ENCODE peak calls at places on chromosomes 1 and 21, in four cellular contexts. X, D, O and W are unnamed samples. For H3K9me3, the result is how much of the 10 kb centered on the place peaks cover.

GRCh38 chr21:42009018-42009830 is 936 bp downstream of the ZBTB21 start:
- DNase-seq in X (peak), D (peak), O (peak), W (peak)

GRCh38 chr1:214349008-214349407 is 68.0 kb downstream of the SMYD2 start:
- DNase-seq in X (no peak), D (no peak), O (no peak), W (no peak)

GRCh38 chr1:84382127-84382526 is 16.2 kb upstream of the DNASE2B start:
- DNase-seq in X (peak), D (no peak), O (no peak), W (no peak)

GRCh38 chr1:44289530-44289929 is 65.5 kb downstream of the ERI3 start:
- DNase-seq in X (no peak), D (no peak), O (no peak), W (no peak)

GRCh38 chr1:225885336-225885735 is 3.2 kb upstream of the TMEM63A start:
- DNase-seq in X (no peak), D (no peak), O (no peak), W (peak)

GRCh38 chr1:212856755-212857154 is 1.3 kb upstream of the FLVCR1 start:
- DNase-seq in X (no peak), D (no peak), O (no peak), W (no peak)

GRCh38 chr1:151639466-151639865 is 27.6 kb downstream of the SNX27 start:
- DNase-seq in X (peak), D (no peak), O (peak), W (no peak)

GRCh38 chr1:204705493-204705811 is 19.9 kb upstream of the LRRN2 start:
- DNase-seq in X (no peak), D (no peak), O (no peak), W (no peak)

GRCh38 chr1:210726621-210727020 is 397.9 kb downstream of the HHAT start:
- DNase-seq in X (no peak), D (peak), O (peak), W (no peak)

GRCh38 chr1:198373376-198373775 is 167.1 kb downstream of the ATP6V1G3 start:
- DNase-seq in X (peak), D (no peak), O (peak), W (no peak)

GRCh38 chr1:43238104-43238503 is 31.7 kb upstream of the TMEM125 start:
- DNase-seq in X (peak), D (peak), O (peak), W (no peak)

GRCh38 chr1:3608154-3608553 is 3.2 kb downstream of the MEGF6 start:
- DNase-seq in X (no peak), D (no peak), O (no peak), W (no peak)

GRCh38 chr1:3604997-3605823 is 6.1 kb downstream of the MEGF6 start:
- DNase-seq in X (no peak), D (no peak), O (no peak), W (no peak)

GRCh38 chr1:3609016-3609768 is 2.1 kb downstream of the MEGF6 start:
- DNase-seq in X (no peak), D (no peak), O (no peak), W (no peak)

GRCh38 chr1:3607703-3608065 is 3.6 kb downstream of the MEGF6 start:
- DNase-seq in X (no peak), D (no peak), O (no peak), W (no peak)

GRCh38 chr1:3606779-3607702 is 4.3 kb downstream of the MEGF6 start:
- DNase-seq in X (no peak), D (no peak), O (no peak), W (no peak)
- H3K9me3 ChIP-seq in X (under half), D (under half), O (under half), W (under half)

DNA sequence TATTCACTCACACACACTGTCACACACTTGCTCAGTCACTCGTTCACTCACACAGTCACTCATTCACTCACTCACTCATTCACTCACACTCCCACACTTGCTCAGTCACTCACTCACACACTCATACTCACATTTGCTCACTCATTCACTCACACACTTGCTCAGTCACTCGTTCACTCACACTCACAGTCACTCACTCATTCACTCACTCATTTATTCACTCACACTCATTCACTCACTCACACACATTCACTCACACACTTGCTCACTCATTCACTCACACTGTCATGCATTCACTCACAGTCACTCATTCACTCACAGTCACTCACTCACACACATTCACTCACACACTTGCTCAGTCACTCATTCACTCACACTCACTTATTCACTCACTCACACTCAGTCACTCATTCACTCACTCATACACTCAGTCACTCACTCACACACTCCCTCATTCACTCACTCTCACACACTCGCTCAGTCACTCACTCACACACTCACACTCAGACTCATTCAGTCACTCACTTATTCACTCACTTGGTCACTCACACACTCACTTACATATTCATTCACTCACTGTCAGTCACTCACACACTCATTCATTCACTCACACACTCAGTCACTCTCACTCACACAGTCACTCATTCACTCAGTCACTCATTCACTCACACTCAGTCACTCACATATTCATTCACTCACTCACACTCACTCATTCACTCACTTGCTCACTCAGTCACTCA is 167.0 kb upstream of the C1orf174 start:
- DNase-seq in X (no peak), D (no peak), O (no peak), W (no peak)
- H3K9me3 ChIP-seq in X (under half), D (under half), O (under half), W (under half)

GRCh38 chr1:154423303-154423987 is 18.3 kb downstream of the IL6R start:
- DNase-seq in X (peak), D (no peak), O (peak), W (no peak)
- H3K9me3 ChIP-seq in X (under half), D (under half), O (under half), W (under half)

GRCh38 chr21:21196848-21197247 is 198.6 kb downstream of the NCAM2 start:
- DNase-seq in X (no peak), D (no peak), O (no peak), W (no peak)
- H3K9me3 ChIP-seq in X (under half), D (under half), O (under half), W (under half)

GRCh38 chr21:26614251-26614650 is 41.2 kb upstream of the CYYR1 start:
- DNase-seq in X (no peak), D (no peak), O (no peak), W (no peak)
- H3K9me3 ChIP-seq in X (under half), D (under half), O (under half), W (under half)

GRCh38 chr1:11499825-11500331 is 20.9 kb downstream of the DISP3 start:
- DNase-seq in X (no peak), D (no peak), O (no peak), W (peak)

GRCh38 chr1:11501491-11501897 is 22.5 kb downstream of the DISP3 start:
- DNase-seq in X (peak), D (no peak), O (no peak), W (peak)

GRCh38 chr1:11500881-11501280 is 21.9 kb downstream of the DISP3 start:
- DNase-seq in X (no peak), D (no peak), O (no peak), W (peak)

GRCh38 chr1:11502516-11502915 is 23.6 kb downstream of the DISP3 start:
- DNase-seq in X (no peak), D (no peak), O (no peak), W (no peak)

GRCh38 chr1:11501906-11502485 is 23.0 kb downstream of the DISP3 start:
- DNase-seq in X (no peak), D (no peak), O (no peak), W (no peak)
- H3K9me3 ChIP-seq in X (under half), D (under half), O (under half), W (under half)

DNA sequence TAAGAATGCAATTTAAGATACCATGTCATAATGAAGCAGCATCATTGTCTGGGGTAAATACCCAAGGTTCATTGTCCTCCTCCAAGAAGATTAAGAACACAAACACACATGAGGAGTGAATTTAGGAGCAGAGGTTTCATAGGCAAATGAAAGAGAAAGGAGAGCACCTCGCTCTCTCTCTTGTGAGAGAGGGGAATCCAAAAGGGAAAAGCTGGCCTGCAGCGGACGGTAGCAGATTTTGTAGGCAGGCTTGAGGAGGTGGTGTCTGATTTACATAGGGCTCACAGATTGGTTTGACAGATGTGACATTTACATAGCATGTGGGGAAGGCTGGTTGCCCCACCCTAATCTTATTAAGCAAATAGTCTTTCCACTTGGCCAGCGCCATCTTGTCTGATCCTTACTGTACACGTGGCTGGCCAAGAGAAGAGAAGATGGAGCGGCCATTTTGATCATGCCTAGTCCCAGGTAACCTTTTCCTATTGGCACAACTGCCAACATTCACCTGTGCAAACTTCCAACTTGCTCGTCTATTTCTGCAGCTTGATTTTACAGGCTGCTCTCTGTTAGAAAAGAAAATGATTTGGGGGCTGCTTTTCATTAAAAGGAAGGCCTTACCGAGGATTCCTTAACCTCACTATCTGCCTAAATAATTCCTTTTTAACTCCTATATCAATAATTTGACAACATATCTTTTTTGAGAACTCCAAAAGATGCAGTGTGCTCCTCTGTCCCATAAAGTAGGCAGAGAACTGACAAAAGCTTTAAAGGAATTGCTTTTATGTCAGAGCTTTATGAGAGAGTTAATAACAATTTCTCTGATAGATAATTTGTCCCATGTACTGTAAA is 16.0 kb upstream of the LRRC7 start:
- DNase-seq in X (no peak), D (no peak), O (no peak), W (no peak)
- H3K9me3 ChIP-seq in X (under half), D (under half), O (under half), W (under half)

DNA sequence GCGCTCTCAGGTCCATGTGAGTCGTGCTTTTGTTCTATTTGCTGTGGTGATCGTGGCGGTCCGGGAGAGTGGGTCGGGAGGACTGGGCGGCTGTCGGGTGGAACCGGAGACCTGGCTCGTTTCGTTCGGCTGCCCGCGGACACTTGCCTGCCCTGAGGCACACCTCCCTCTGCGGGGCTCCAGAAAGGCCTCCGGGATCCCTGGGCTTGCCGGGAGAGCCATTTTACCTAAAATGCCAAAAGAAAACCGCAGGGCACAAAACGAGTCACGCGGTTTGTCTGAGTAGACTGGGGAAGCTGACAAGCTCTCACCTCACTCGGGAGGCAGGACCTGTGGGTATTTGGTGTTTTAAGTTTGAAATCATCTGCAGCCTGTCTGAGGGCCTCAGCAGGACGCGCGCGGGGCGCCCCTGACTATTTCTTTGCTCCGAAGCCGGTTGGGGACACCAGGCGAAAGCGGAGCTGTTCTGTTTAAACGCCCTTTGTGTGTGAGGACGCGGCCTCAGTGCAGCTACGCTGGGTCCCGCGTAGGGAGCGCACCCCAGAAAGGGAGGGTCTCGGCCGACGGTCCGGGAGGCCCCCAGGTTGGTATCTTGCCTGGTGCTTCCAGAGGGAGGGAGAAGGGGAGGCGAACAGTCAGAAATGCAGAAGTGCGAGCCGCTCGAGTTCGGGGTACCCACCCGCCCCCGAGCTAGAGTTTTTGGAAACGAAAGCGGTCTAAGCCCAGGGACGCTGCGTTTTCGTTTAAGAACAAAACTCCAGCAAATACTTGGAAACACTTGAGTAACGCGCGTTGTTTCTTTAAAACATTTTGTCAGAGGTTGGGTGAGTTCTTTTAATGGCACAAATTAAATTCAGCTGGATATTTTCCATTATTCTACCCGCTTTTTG is 996 bp downstream of the LHX8 start:
- DNase-seq in X (peak), D (no peak), O (peak), W (no peak)
- H3K9me3 ChIP-seq in X (under half), D (under half), O (under half), W (under half)

DNA sequence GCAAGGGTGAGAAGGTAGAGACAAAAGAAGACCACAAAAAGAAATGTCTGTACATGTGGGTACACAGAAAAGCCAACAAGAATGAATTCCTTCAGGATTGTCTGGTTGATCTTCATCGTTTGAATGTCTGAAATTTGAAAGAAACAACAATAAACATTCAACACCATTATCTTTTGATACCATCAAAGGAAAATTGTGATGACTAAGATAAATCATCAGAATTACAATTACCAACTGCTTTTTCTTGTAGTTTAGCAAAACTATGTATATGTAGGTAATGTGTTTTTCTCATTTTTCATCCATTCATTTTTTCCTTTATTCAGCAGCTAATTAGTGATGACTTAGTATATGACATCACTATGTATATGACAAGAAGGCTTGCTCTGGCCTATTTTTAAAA is at the start of gene OR10X1:
- DNase-seq in X (no peak), D (no peak), O (no peak), W (no peak)
- H3K9me3 ChIP-seq in X (under half), D (under half), O (under half), W (under half)